ENCODE peak calls at places on chromosomes 7 and 10, in four cellular contexts. H is K562, C is GM12878, D is GM12891. W is an unnamed sample.
A peak's percentile ranks its signal among the peaks of the same experiment; 100 is the strongest.

GRCh38 chr10:69988094-69988493 is 64.6 kb upstream of the MACROH2A2 start:
- DNase-seq in H (no peak), C (no peak), D (no peak), W (no peak)

GRCh38 chr7:15889501-15889900 is 203.0 kb upstream of the MEOX2 start:
- DNase-seq in H (no peak), D (no peak), C (no peak), W (no peak)

GRCh38 chr7:2355079-2356008 is 717 bp downstream of the EIF3B start:
- DNase-seq in H (peak; percentile 54), C (no peak), D (no peak), W (no peak)

GRCh38 chr10:58479016-58479415 is 33.7 kb upstream of the BICC1 start:
- DNase-seq in C (no peak), D (no peak), H (no peak), W (no peak)

GRCh38 chr7:124765401-124766352 is at the start of gene GPR37:
- DNase-seq in C (no peak), D (peak; percentile 51), H (peak; percentile 70), W (peak; percentile 23)

GRCh38 chr7:101537205-101537604 is 91.9 kb downstream of the MYL10 start:
- DNase-seq in H (no peak), C (no peak), D (no peak), W (no peak)

GRCh38 chr10:58701398-58702135 is 188.9 kb downstream of the BICC1 start:
- DNase-seq in D (no peak), H (no peak), C (no peak), W (no peak)

GRCh38 chr10:26951650-26952049 is 90.9 kb upstream of the ABI1 start:
- DNase-seq in C (no peak), D (no peak), H (no peak), W (no peak)

GRCh38 chr7:105734233-105734632 is 142.2 kb downstream of the ATXN7L1 start:
- DNase-seq in C (no peak), D (no peak), H (no peak), W (no peak)

GRCh38 chr10:131820626-131821025 is 80.2 kb upstream of the PPP2R2D start:
- DNase-seq in D (no peak), H (no peak), C (no peak), W (no peak)

GRCh38 chr7:11182736-11183135 is 209.1 kb downstream of the PHF14 start:
- DNase-seq in D (no peak), C (no peak), H (no peak), W (no peak)

GRCh38 chr10:12539350-12540164 is 190.2 kb downstream of the CAMK1D start:
- DNase-seq in C (no peak), H (no peak), D (no peak), W (no peak)

GRCh38 chr10:132906836-132907235 is 35.5 kb downstream of the CFAP46 start:
- DNase-seq in C (no peak), D (no peak), H (no peak), W (no peak)

GRCh38 chr7:89042963-89043362 is 247.4 kb upstream of the TEX47 start:
- DNase-seq in C (no peak), H (no peak), D (no peak), W (no peak)

GRCh38 chr10:42939237-42939636 is 137.6 kb upstream of the RET start:
- DNase-seq in H (no peak), D (no peak), C (no peak), W (no peak)

GRCh38 chr7:70589590-70589989 is 542.4 kb upstream of the GALNT17 start:
- DNase-seq in D (no peak), C (no peak), H (no peak), W (no peak)

GRCh38 chr7:156818133-156818532 is 74.8 kb downstream of the LMBR1 start:
- DNase-seq in D (no peak), H (no peak), C (no peak), W (no peak)

GRCh38 chr7:4190021-4190981 is 491.8 kb upstream of the FOXK1 start:
- DNase-seq in D (no peak), H (no peak), C (no peak), W (no peak)

GRCh38 chr10:124944982-124945381 is 3.1 kb downstream of the ZRANB1 start:
- DNase-seq in H (peak; percentile 1), D (no peak), C (no peak), W (no peak)

GRCh38 chr10:121774404-121774803 is 153.4 kb downstream of the ATE1 start:
- DNase-seq in C (no peak), H (no peak), D (no peak), W (no peak)

GRCh38 chr10:77801474-77802238 is 124.9 kb downstream of the DLG5 start:
- DNase-seq in C (peak; percentile 53), D (no peak), H (no peak), W (no peak)

GRCh38 chr7:24502135-24502488 is 71.1 kb upstream of the PALS2 start:
- DNase-seq in D (no peak), C (no peak), H (no peak), W (no peak)

GRCh38 chr7:47360301-47360900 is 221.5 kb downstream of the TNS3 start:
- DNase-seq in C (no peak), D (no peak), H (no peak), W (no peak)

GRCh38 chr7:148783801-148784527 is 85.3 kb downstream of the CUL1 start:
- DNase-seq in D (no peak), C (no peak), H (no peak), W (no peak)

GRCh38 chr10:125092564-125093031 is 67.8 kb downstream of the CTBP2 start:
- DNase-seq in H (no peak), C (no peak), D (no peak), W (no peak)

GRCh38 chr7:2990949-2991470 is 52.7 kb downstream of the CARD11 start:
- DNase-seq in H (no peak), D (no peak), C (no peak), W (no peak)

GRCh38 chr10:52229271-52229931 is 84.7 kb upstream of the DKK1 start:
- DNase-seq in D (no peak), H (no peak), C (no peak), W (no peak)

GRCh38 chr10:103983367-103983911 is 16.5 kb downstream of the SLK start:
- DNase-seq in C (peak; percentile 40), H (no peak), D (no peak), W (peak; percentile 31)

GRCh38 chr7:33909755-33910154 is 4.4 kb downstream of the BMPER start:
- DNase-seq in C (no peak), H (no peak), D (no peak), W (no peak)

GRCh38 chr7:117731455-117731854 is 141.8 kb downstream of the CTTNBP2 start:
- DNase-seq in D (no peak), H (no peak), C (peak; percentile 66), W (peak; percentile 10)

GRCh38 chr7:83014546-83014945 is 148.1 kb downstream of the PCLO start:
- DNase-seq in H (no peak), D (no peak), C (no peak), W (no peak)

GRCh38 chr10:51895209-51895608 is 195.8 kb upstream of the CSTF2T start:
- DNase-seq in D (no peak), C (no peak), H (no peak), W (no peak)

DNA sequence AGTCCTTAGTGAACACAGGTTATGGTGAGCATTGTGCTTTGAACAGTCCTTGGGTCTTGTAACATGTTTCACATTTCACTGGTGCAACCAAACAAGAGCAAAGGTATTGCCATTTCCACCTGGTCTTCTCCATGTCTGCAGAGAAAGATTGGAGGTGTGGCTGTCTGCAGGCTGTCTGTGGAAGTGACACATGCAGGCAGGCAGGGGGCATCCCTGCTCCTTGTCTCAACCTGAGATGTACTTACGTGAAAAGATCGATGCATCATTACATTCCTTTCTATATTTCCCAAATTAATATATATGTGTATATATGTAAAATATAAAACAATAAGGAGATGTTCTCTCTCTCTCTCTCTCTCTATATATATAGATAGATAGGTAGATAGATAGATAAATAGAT is 54.3 kb downstream of the LRRC18 start:
- DNase-seq in C (no peak), D (no peak), H (peak; percentile 70), W (no peak)
- TF ChIP-seq SPI1 in C (no peak), D (no peak), H (no peak), W (no peak)

DNA sequence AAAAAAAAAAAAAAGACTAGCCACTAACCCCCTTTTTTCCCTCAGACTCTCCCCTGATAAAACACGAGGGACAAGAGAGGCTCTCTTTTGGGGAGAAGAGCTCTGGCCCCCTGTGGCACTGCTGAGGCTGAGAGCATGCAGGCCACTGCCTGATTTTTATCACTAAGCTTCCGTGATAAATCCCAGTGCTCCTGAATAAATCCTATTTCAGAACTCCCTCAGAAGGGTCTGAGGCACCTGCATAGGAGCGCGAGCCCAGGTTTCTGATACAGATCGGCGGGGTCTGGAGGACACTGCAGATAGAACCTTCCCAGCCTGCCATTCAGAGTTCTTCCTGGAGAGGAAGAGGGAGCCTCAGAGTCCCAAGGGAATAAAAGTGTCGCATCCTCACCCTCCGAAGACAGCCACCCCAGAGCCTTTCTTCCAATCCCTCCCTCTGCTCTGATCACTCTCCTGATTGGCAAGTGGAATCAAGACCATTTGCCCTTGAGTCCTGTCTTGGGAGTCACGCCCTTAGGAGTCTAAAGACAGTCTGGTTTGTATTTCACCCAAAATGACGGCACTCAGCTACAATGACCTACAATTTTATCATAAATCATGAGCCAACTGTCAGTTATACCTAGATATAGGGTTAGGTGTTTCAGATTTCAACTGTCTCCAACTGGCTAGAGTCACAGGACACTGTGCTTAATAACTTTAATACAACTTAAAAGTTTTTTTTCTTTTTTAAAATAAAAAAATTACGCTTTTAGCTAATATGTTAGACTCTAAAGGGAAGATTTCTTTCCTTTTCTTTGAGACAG is 153.5 kb downstream of the RNF216 start:
- DNase-seq in C (no peak), D (no peak), H (no peak), W (no peak)
- TF ChIP-seq SPI1 in C (no peak), D (no peak), H (no peak), W (no peak)

GRCh38 chr7:27102578-27103442 is at the start of gene HOXA2:
- DNase-seq in C (no peak), D (no peak), H (no peak), W (no peak)
- TF ChIP-seq SPI1 in C (no peak), D (no peak), H (no peak), W (no peak)

GRCh38 chr7:28408105-28408973 is 4.0 kb upstream of the CREB5 start:
- DNase-seq in H (no peak), C (no peak), D (peak; percentile 6), W (no peak)

GRCh38 chr7:28409716-28410627 is 2.3 kb upstream of the CREB5 start:
- DNase-seq in C (no peak), H (no peak), D (peak; percentile 1), W (no peak)

GRCh38 chr7:28407643-28408042 is 4.7 kb upstream of the CREB5 start:
- DNase-seq in D (no peak), H (no peak), C (no peak), W (no peak)

GRCh38 chr7:28410628-28411578 is 1.4 kb upstream of the CREB5 start:
- DNase-seq in C (no peak), D (no peak), H (peak; percentile 22), W (peak; percentile 25)

GRCh38 chr7:28408974-28409715 is 3.2 kb upstream of the CREB5 start:
- DNase-seq in C (no peak), H (peak; percentile 88), D (peak; percentile 31), W (peak; percentile 20)
- TF ChIP-seq SPI1 in C (no peak), H (no peak), D (no peak), W (no peak)

GRCh38 chr10:101429423-101429822 is 75.5 kb downstream of the BTRC start:
- DNase-seq in D (no peak), C (no peak), H (no peak), W (no peak)

GRCh38 chr10:101428036-101428435 is 74.1 kb downstream of the BTRC start:
- DNase-seq in D (no peak), C (no peak), H (no peak), W (no peak)

GRCh38 chr10:101425535-101425934 is 71.6 kb downstream of the BTRC start:
- DNase-seq in C (no peak), D (no peak), H (no peak), W (no peak)
- TF ChIP-seq SPI1 in C (no peak), D (no peak), H (no peak), W (no peak)

GRCh38 chr7:153604-154003 is 38.8 kb upstream of the FAM20C start:
- DNase-seq in D (no peak), H (no peak), C (no peak), W (no peak)
- TF ChIP-seq SPI1 in D (no peak), H (no peak), C (no peak), W (no peak)